ENCODE peak calls at places on chromosomes 1 and 21, in ten cellular contexts. I is activated naive CD8-positive, alpha-beta T cell treated with anti-CD3 and anti-CD28 coated beads, Interleukin-2, amount 50 U/mL, for 24 hours; G is gastroesophageal sphincter; A is activated naive CD4-positive, alpha-beta T cell treated with anti-CD3 and anti-CD28 coated beads, Interleukin-2, amount 50 U/mL, for 72 hours; Y is upper lobe of right lung; U is CD4-positive, CD25-positive, alpha-beta regulatory T cell; C is effector memory CD8-positive, alpha-beta T cell; J is activated CD8-positive, alpha-beta memory T cell treated with anti-CD3 and anti-CD28 coated beads, Interleukin-2, amount 10 ng/mL, durations not matched to agents 7 days and 5 days; Z is IMR-90; R is WTC11. E is an unnamed sample.

GRCh38 chr1:211492511-211493132 is 660 bp upstream of the RD3 start:
- ATAC-seq in Y (no peak), I (no peak), R (no peak), J (peak; percentile 51), C (no peak), G (no peak), A (no peak), Z (no peak), U (no peak), E (no peak)

GRCh38 chr1:164695956-164696665 is 137.1 kb downstream of the PBX1 start:
- ATAC-seq in G (no peak), U (no peak), J (no peak), C (no peak), Y (no peak), Z (no peak), R (no peak), I (no peak), A (no peak), E (peak; percentile 88)

GRCh38 chr1:59757185-59757747 is 57.5 kb upstream of the HOOK1 start:
- ATAC-seq in G (no peak), J (no peak), U (no peak), Z (no peak), I (no peak), R (no peak), A (no peak), Y (peak; percentile 70), C (no peak), E (no peak)

GRCh38 chr1:58982259-58982998 is 198.6 kb upstream of the JUN start:
- ATAC-seq in G (peak; percentile 30), A (no peak), Z (no peak), Y (peak; percentile 21), U (no peak), C (no peak), R (peak; percentile 58), I (no peak), J (no peak), E (peak; percentile 42)

GRCh38 chr1:184945678-184946412 is 28.5 kb downstream of the NIBAN1 start:
- ATAC-seq in C (no peak), R (no peak), A (no peak), J (no peak), U (no peak), Z (peak; percentile 51), G (peak; percentile 63), I (no peak), Y (peak; percentile 70), E (no peak)

GRCh38 chr1:180962178-180962577 is 49.5 kb downstream of the KIAA1614 start:
- ATAC-seq in A (no peak), J (no peak), I (no peak), U (no peak), G (no peak), C (no peak), R (no peak), Y (peak; percentile 72), Z (no peak), E (peak; percentile 80)

GRCh38 chr21:25563399-25564116 is 43.7 kb downstream of the MRPL39 start:
- ATAC-seq in R (no peak), A (peak; percentile 42), J (peak; percentile 31), I (peak; percentile 6), C (peak; percentile 54), G (no peak), Y (peak; percentile 45), Z (no peak), U (no peak), E (no peak)

GRCh38 chr1:210233495-210234253 is 1.1 kb downstream of the SERTAD4 start:
- ATAC-seq in U (no peak), Y (peak; percentile 85), G (peak; percentile 44), I (peak; percentile 41), C (peak; percentile 57), A (peak; percentile 46), Z (peak; percentile 69), R (peak; percentile 43), J (peak; percentile 23), E (peak; percentile 38)

GRCh38 chr1:246577082-246577719 is 10.9 kb downstream of the CNST start:
- ATAC-seq in G (no peak), J (no peak), R (no peak), I (no peak), Y (no peak), C (no peak), A (peak; percentile 77), U (peak; percentile 68), Z (no peak), E (no peak)

GRCh38 chr1:81186271-81186670 is 614.5 kb upstream of the ADGRL2 start:
- ATAC-seq in C (no peak), I (no peak), Z (no peak), U (no peak), A (no peak), R (no peak), J (no peak), G (no peak), Y (no peak), E (peak; percentile 67)

GRCh38 chr1:147603986-147604385 is 62.7 kb downstream of the BCL9 start:
- ATAC-seq in J (no peak), A (no peak), C (no peak), Y (no peak), R (no peak), G (no peak), U (no peak), I (no peak), Z (no peak), E (no peak)

GRCh38 chr1:38728176-38728908 is 131.2 kb downstream of the RRAGC start:
- ATAC-seq in U (no peak), C (no peak), J (no peak), Y (peak; percentile 60), Z (peak; percentile 82), G (peak; percentile 25), A (peak; percentile 64), I (no peak), R (peak; percentile 31), E (peak; percentile 76)

GRCh38 chr1:59141267-59141863 is 155.5 kb upstream of the FGGY start:
- ATAC-seq in I (no peak), U (no peak), C (no peak), J (no peak), G (no peak), A (no peak), Z (no peak), Y (no peak), R (no peak), E (no peak)

GRCh38 chr1:8464987-8465386 is 147.1 kb downstream of the SLC45A1 start:
- ATAC-seq in R (no peak), Y (no peak), Z (peak; percentile 18), U (no peak), I (no peak), G (peak; percentile 39), J (no peak), C (no peak), A (no peak), E (no peak)

GRCh38 chr1:40825430-40825778 is 36.8 kb downstream of the CITED4 start:
- ATAC-seq in Y (peak; percentile 12), Z (peak; percentile 7), J (peak; percentile 52), R (peak; percentile 80), U (no peak), C (no peak), G (no peak), I (no peak), A (peak; percentile 43), E (peak; percentile 19)

GRCh38 chr1:22808186-22808845 is 97.7 kb downstream of the EPHB2 start:
- ATAC-seq in Y (no peak), I (no peak), J (no peak), C (no peak), A (no peak), R (no peak), Z (peak; percentile 81), G (peak; percentile 30), U (no peak), E (peak; percentile 55)

GRCh38 chr1:111154021-111154999 is 14.3 kb downstream of the CEPT1 start:
- ATAC-seq in J (no peak), I (no peak), U (no peak), C (no peak), Z (no peak), G (no peak), Y (no peak), R (no peak), A (no peak), E (no peak)

GRCh38 chr1:97805093-97805492 is 115.7 kb downstream of the DPYD start:
- ATAC-seq in A (no peak), C (no peak), R (no peak), Z (no peak), Y (no peak), U (no peak), J (no peak), I (no peak), G (no peak), E (no peak)

GRCh38 chr1:17596186-17596585 is 56.7 kb downstream of the ARHGEF10L start:
- ATAC-seq in G (peak; percentile 33), R (no peak), C (no peak), Y (peak; percentile 6), Z (no peak), I (no peak), A (no peak), U (no peak), J (no peak), E (no peak)

GRCh38 chr1:185636848-185637247 is 97.3 kb upstream of the HMCN1 start:
- ATAC-seq in C (no peak), A (peak; percentile 97), G (no peak), Z (no peak), I (peak; percentile 95), R (no peak), J (peak; percentile 96), Y (no peak), U (no peak), E (peak; percentile 37)

GRCh38 chr1:154877370-154877974 is 7.4 kb upstream of the KCNN3 start:
- ATAC-seq in J (no peak), Y (no peak), U (no peak), R (no peak), I (no peak), G (no peak), A (no peak), Z (peak; percentile 50), C (no peak), E (peak; percentile 8)

GRCh38 chr1:232508161-232508661 is 121.7 kb downstream of the SIPA1L2 start:
- ATAC-seq in Z (no peak), A (no peak), R (peak; percentile 76), Y (peak; percentile 62), G (no peak), I (no peak), U (no peak), J (no peak), C (no peak), E (peak; percentile 30)

GRCh38 chr1:183180213-183180612 is 5.9 kb upstream of the LAMC2 start:
- ATAC-seq in U (no peak), J (no peak), C (no peak), R (no peak), Y (peak; percentile 78), I (no peak), Z (peak; percentile 67), G (peak; percentile 75), A (no peak), E (peak; percentile 53)